ENCODE peak calls at places on chromosomes 16 and 17, in eight cellular contexts. X is kidney, R is neural progenitor cell, F is fibroblast of lung, D is mesendoderm, M is IMR-90, H is mammary epithelial cell, O is HCT116. E is an unnamed sample.

GRCh38 chr17:28956861-28957260 is 5.5 kb upstream of the PHF12 start:
- DNase-seq in X (no peak), R (no peak), F (no peak), D (no peak), M (no peak), H (no peak), O (no peak), E (no peak)

GRCh38 chr16:78443780-78444422 is 344.4 kb downstream of the WWOX start:
- DNase-seq in X (no peak), R (no peak), F (peak), D (no peak), M (no peak), H (no peak), O (no peak), E (no peak)

GRCh38 chr16:90084215-90084614 is 7.1 kb upstream of the PRDM7 start:
- DNase-seq in X (no peak), R (no peak), F (no peak), D (no peak), M (no peak), H (peak), O (no peak), E (no peak)

GRCh38 chr17:56914641-56915263 is 903 bp upstream of the TRIM25 start:
- DNase-seq in X (no peak), R (no peak), F (no peak), D (no peak), M (no peak), H (no peak), O (peak), E (no peak)

GRCh38 chr16:75483222-75483621 is 12.0 kb downstream of the CHST6 start:
- DNase-seq in X (no peak), R (no peak), F (no peak), D (no peak), M (peak), H (peak), O (peak), E (no peak)

GRCh38 chr16:4110065-4110464 is 6.2 kb downstream of the ADCY9 start:
- DNase-seq in X (peak), R (no peak), F (no peak), D (no peak), M (no peak), H (no peak), O (no peak), E (no peak)

GRCh38 chr16:78458588-78458987 is 359.1 kb downstream of the WWOX start:
- DNase-seq in X (no peak), R (no peak), F (no peak), D (no peak), M (no peak), H (no peak), O (no peak), E (no peak)

GRCh38 chr17:57342141-57342540 is 85.8 kb downstream of the MSI2 start:
- DNase-seq in X (no peak), R (no peak), F (no peak), D (no peak), M (no peak), H (no peak), O (no peak), E (no peak)

GRCh38 chr17:68296217-68297140 is 5.2 kb downstream of the ARSG start:
- DNase-seq in X (no peak), R (no peak), F (no peak), D (peak), M (no peak), H (no peak), O (no peak), E (no peak)

GRCh38 chr16:64094992-64095579 is 1026.8 kb downstream of the CDH11 start:
- DNase-seq in X (no peak), R (no peak), F (peak), D (no peak), M (peak), H (peak), O (no peak), E (no peak)

GRCh38 chr17:58710948-58711552 is 18.6 kb downstream of the RAD51C start:
- DNase-seq in X (no peak), R (peak), F (peak), D (peak), M (peak), H (peak), O (peak), E (no peak)

GRCh38 chr16:14511798-14512131 is 118.3 kb downstream of the PARN start:
- DNase-seq in X (no peak), R (no peak), F (no peak), D (no peak), M (peak), H (peak), O (no peak), E (no peak)
- H3K9ac ChIP-seq in X (no peak), R (no peak), F (no peak), D (no peak), M (no peak), H (no peak), O (no peak), E (no peak)

GRCh38 chr16:1960665-1961630 is 1.6 kb downstream of the NDUFB10 start:
- DNase-seq in X (no peak), R (peak), F (peak), D (peak), M (peak), H (peak), O (peak), E (peak)
- H3K9ac ChIP-seq in X (peak), R (no peak), F (no peak), D (peak), M (peak), H (no peak), O (peak), E (peak)

GRCh38 chr17:78921437-78921971 is 3.7 kb downstream of the TIMP2 start:
- DNase-seq in X (no peak), R (no peak), F (no peak), D (no peak), M (no peak), H (no peak), O (no peak), E (no peak)
- H3K9ac ChIP-seq in X (no peak), R (no peak), F (no peak), D (no peak), M (peak), H (no peak), O (no peak), E (no peak)

DNA sequence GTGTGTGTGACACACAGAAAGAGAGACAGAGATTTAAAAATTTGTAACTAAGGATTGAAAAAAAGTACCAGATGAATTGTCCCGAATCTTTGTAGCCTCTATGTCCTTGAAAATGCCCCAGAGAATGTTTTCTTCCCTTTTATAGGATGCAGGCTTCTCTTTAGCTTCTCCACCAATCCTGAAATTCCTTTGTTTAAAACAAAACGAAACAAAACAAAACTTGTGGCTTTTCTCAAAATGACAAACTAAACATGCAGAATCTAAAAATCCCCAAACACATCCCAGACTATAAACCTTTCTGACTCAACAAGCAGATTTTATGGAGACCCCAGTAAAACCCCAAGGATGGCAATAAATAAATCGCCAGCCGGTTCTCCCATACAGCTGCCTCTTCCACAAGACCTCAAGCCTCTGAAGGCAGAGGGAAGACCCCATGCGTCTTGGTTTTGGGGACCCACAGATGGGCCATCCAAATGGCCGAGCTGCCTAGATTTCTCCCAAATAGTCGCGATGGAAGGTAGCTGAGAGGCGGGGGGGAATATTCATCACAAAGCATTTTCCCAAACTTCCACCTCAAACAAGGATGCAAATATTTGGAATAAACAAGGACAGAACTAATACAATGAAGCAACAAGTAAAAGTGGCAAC is 269.5 kb upstream of the FOXF1 start:
- DNase-seq in X (no peak), R (no peak), F (no peak), D (no peak), M (no peak), H (no peak), O (no peak), E (no peak)
- H3K9ac ChIP-seq in X (no peak), R (no peak), F (no peak), D (no peak), M (peak), H (no peak), O (no peak), E (no peak)

GRCh38 chr17:40562841-40563370 is 2.4 kb downstream of the CCR7 start:
- DNase-seq in X (no peak), R (no peak), F (no peak), D (no peak), M (no peak), H (no peak), O (no peak), E (peak)
- H3K9ac ChIP-seq in X (no peak), R (no peak), F (no peak), D (no peak), M (no peak), H (no peak), O (no peak), E (no peak)

GRCh38 chr17:31564291-31564690 is 172.8 kb downstream of the RAB11FIP4 start:
- DNase-seq in X (no peak), R (no peak), F (no peak), D (no peak), M (no peak), H (no peak), O (no peak), E (no peak)
- H3K9ac ChIP-seq in X (no peak), R (no peak), F (no peak), D (no peak), M (no peak), H (no peak), O (no peak), E (no peak)

GRCh38 chr17:49597438-49597837 is 21.8 kb downstream of the NXPH3 start:
- DNase-seq in X (no peak), R (no peak), F (no peak), D (no peak), M (no peak), H (no peak), O (no peak), E (no peak)

GRCh38 chr17:49596613-49597244 is 21.1 kb downstream of the NXPH3 start:
- DNase-seq in X (no peak), R (no peak), F (no peak), D (no peak), M (no peak), H (no peak), O (no peak), E (no peak)

GRCh38 chr17:49597928-49598655 is 22.4 kb downstream of the NXPH3 start:
- DNase-seq in X (no peak), R (no peak), F (no peak), D (no peak), M (peak), H (no peak), O (no peak), E (no peak)

GRCh38 chr17:49595980-49596379 is 20.3 kb downstream of the NXPH3 start:
- DNase-seq in X (no peak), R (no peak), F (no peak), D (no peak), M (no peak), H (no peak), O (no peak), E (no peak)

DNA sequence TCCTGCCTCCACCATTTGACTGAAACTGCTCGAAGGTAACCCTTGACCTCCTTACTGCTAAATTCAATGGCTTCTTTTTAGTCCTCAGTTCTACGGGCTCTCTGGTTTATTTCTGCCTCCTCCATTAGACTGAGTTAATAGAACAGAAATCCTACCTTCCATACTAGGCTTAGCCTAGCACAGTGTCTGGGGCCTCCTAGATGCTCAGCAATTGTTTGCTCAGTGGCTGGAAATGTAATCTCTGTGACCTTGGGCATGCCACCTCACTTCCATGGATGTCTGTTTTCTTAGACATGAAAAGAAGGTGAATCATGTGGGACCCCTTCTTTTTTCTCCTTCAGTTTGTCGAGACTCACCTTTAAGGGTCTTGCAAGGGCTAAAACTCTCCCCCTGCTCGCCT is 19.7 kb downstream of the NXPH3 start:
- DNase-seq in X (no peak), R (no peak), F (no peak), D (no peak), M (no peak), H (no peak), O (no peak), E (no peak)
- H3K9ac ChIP-seq in X (no peak), R (no peak), F (no peak), D (no peak), M (no peak), H (no peak), O (no peak), E (no peak)

GRCh38 chr17:42429726-42430464 is 6.8 kb upstream of the CAVIN1 start:
- DNase-seq in X (no peak), R (no peak), F (no peak), D (no peak), M (no peak), H (no peak), O (no peak), E (no peak)

GRCh38 chr17:42424991-42425610 is 2.0 kb upstream of the CAVIN1 start:
- DNase-seq in X (no peak), R (no peak), F (no peak), D (no peak), M (peak), H (no peak), O (no peak), E (no peak)

GRCh38 chr17:42423766-42424165 is 710 bp upstream of the CAVIN1 start:
- DNase-seq in X (no peak), R (no peak), F (no peak), D (no peak), M (no peak), H (no peak), O (no peak), E (no peak)

GRCh38 chr17:42431758-42432161 is 8.7 kb upstream of the CAVIN1 start:
- DNase-seq in X (no peak), R (no peak), F (peak), D (no peak), M (peak), H (no peak), O (no peak), E (no peak)

DNA sequence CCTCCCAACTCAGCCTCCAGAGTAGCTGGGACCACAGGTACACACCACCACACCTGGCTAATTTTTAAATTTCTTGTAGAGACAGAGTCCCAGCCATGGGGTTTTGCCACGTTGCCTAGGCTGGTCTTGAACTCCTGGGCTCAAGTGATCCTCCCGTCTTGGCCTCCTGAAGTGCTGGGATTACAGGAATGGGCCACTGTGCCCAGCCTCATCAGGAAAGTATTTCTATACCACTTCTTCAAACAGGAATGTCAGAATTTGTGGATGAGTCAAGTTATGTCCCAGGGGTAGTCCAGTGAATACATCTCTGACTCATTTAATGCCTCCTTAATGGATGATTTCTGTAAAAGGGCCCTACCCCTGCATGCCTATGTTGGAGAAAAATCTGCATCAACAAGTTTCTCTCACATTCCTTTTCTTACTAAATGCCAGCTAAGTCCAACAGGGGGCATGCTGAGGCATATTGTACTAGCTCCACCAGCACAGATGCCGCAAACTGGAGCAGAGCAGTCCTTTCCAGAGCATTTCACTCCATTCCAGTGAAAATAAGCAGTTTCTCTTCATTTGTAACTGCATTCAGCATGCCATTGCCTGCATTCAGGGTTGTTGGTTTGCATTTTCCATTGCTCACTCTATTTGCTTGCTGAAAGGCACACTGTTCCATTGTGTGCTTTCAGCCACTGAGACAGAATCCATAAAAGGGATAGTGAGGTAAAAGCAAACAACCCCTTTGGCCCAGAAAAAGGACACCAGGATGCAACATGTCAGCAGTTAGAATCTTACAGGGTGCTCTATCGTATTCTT is 5.3 kb upstream of the CAVIN1 start:
- DNase-seq in X (no peak), R (peak), F (peak), D (peak), M (peak), H (peak), O (peak), E (peak)
- H3K9ac ChIP-seq in X (no peak), R (no peak), F (no peak), D (no peak), M (peak), H (no peak), O (peak), E (peak)

GRCh38 chr16:3027983-3028715 is 4.3 kb downstream of the THOC6 start:
- DNase-seq in X (peak), R (peak), F (peak), D (peak), M (peak), H (peak), O (peak), E (peak)
- H3K9ac ChIP-seq in X (no peak), R (no peak), F (no peak), D (peak), M (no peak), H (no peak), O (peak), E (no peak)

GRCh38 chr17:5078106-5079028 is at the start of gene ZFP3:
- DNase-seq in X (peak), R (peak), F (peak), D (peak), M (peak), H (peak), O (no peak), E (peak)
- H3K9ac ChIP-seq in X (peak), R (no peak), F (peak), D (no peak), M (peak), H (no peak), O (no peak), E (no peak)

E was measured in H9.